ENCODE peak calls at places on chromosomes 6 and 20, in seven cellular contexts. One of them, this sample, is unnamed. For H3K4me1, the result is how much of the 10 kb centered on the place peaks cover.

GRCh38 chr20:32638848-32639247 is 34.9 kb downstream of the C20orf203 start:
- DNase-seq in uterus: no peak
- DNase-seq in A673: peak
- DNase-seq in ovary: peak
- DNase-seq in Peyer's patch: no peak
- DNase-seq in esophagus squamous epithelium: no peak
- DNase-seq in pancreas: no peak
- DNase-seq in this sample: no peak

GRCh38 chr6:6872924-6873344 is 234.8 kb upstream of the RREB1 start:
- DNase-seq in A673: no peak
- DNase-seq in pancreas: no peak
- DNase-seq in uterus: no peak
- DNase-seq in esophagus squamous epithelium: no peak
- DNase-seq in Peyer's patch: peak
- DNase-seq in ovary: no peak
- DNase-seq in this sample: no peak

GRCh38 chr6:56904068-56904467 is 50.8 kb upstream of the BEND6 start:
- DNase-seq in esophagus squamous epithelium: no peak
- DNase-seq in uterus: no peak
- DNase-seq in ovary: no peak
- DNase-seq in A673: no peak
- DNase-seq in pancreas: no peak
- DNase-seq in Peyer's patch: no peak
- DNase-seq in this sample: no peak

GRCh38 chr6:122609881-122610689 is at the start of gene PKIB:
- DNase-seq in Peyer's patch: peak
- DNase-seq in A673: peak
- DNase-seq in uterus: no peak
- DNase-seq in pancreas: peak
- DNase-seq in esophagus squamous epithelium: no peak
- DNase-seq in ovary: peak
- DNase-seq in this sample: peak

GRCh38 chr20:53279735-53280134 is 307.6 kb downstream of the TSHZ2 start:
- DNase-seq in pancreas: no peak
- DNase-seq in uterus: no peak
- DNase-seq in A673: no peak
- DNase-seq in ovary: no peak
- DNase-seq in esophagus squamous epithelium: no peak
- DNase-seq in Peyer's patch: no peak
- DNase-seq in this sample: no peak

GRCh38 chr6:151900897-151901485 is 93.5 kb downstream of the ESR1 start:
- DNase-seq in ovary: no peak
- DNase-seq in A673: no peak
- DNase-seq in Peyer's patch: no peak
- DNase-seq in esophagus squamous epithelium: no peak
- DNase-seq in pancreas: no peak
- DNase-seq in uterus: no peak
- DNase-seq in this sample: peak

GRCh38 chr6:90219168-90219985 is 77.3 kb downstream of the BACH2 start:
- DNase-seq in Peyer's patch: no peak
- DNase-seq in uterus: peak
- DNase-seq in ovary: peak
- DNase-seq in A673: peak
- DNase-seq in esophagus squamous epithelium: no peak
- DNase-seq in pancreas: peak
- DNase-seq in this sample: peak

GRCh38 chr20:48238781-48239180 is 453.5 kb upstream of the SULF2 start:
- DNase-seq in A673: no peak
- DNase-seq in ovary: no peak
- DNase-seq in pancreas: no peak
- DNase-seq in esophagus squamous epithelium: no peak
- DNase-seq in Peyer's patch: no peak
- DNase-seq in uterus: peak
- DNase-seq in this sample: no peak

GRCh38 chr6:133983099-133983939 is 30.3 kb downstream of the TBPL1 start:
- DNase-seq in esophagus squamous epithelium: no peak
- DNase-seq in A673: peak
- DNase-seq in uterus: no peak
- DNase-seq in pancreas: no peak
- DNase-seq in Peyer's patch: no peak
- DNase-seq in ovary: peak
- DNase-seq in this sample: no peak

GRCh38 chr20:57332105-57333089 is 2.8 kb downstream of the SPO11 start:
- DNase-seq in pancreas: no peak
- DNase-seq in A673: no peak
- DNase-seq in Peyer's patch: no peak
- DNase-seq in ovary: no peak
- DNase-seq in uterus: no peak
- DNase-seq in esophagus squamous epithelium: no peak
- DNase-seq in this sample: no peak

GRCh38 chr6:16739329-16739801 is 21.9 kb downstream of the ATXN1 start:
- DNase-seq in pancreas: no peak
- DNase-seq in uterus: no peak
- DNase-seq in esophagus squamous epithelium: no peak
- DNase-seq in ovary: no peak
- DNase-seq in Peyer's patch: no peak
- DNase-seq in A673: no peak
- DNase-seq in this sample: peak

GRCh38 chr6:45791181-45791580 is 224.5 kb downstream of the CLIC5 start:
- DNase-seq in Peyer's patch: no peak
- DNase-seq in pancreas: no peak
- DNase-seq in ovary: no peak
- DNase-seq in A673: no peak
- DNase-seq in uterus: no peak
- DNase-seq in esophagus squamous epithelium: no peak
- DNase-seq in this sample: no peak

GRCh38 chr20:6623989-6624388 is 143.5 kb upstream of the BMP2 start:
- DNase-seq in pancreas: no peak
- DNase-seq in Peyer's patch: no peak
- DNase-seq in ovary: no peak
- DNase-seq in A673: no peak
- DNase-seq in uterus: no peak
- DNase-seq in esophagus squamous epithelium: no peak
- DNase-seq in this sample: no peak

GRCh38 chr6:44222987-44223470 is 366 bp upstream of the SLC29A1 start:
- DNase-seq in pancreas: no peak
- DNase-seq in ovary: no peak
- DNase-seq in uterus: no peak
- DNase-seq in esophagus squamous epithelium: no peak
- DNase-seq in A673: peak
- DNase-seq in Peyer's patch: no peak
- DNase-seq in this sample: no peak

GRCh38 chr6:24708612-24709011 is 10.3 kb downstream of the C6orf62 start:
- DNase-seq in uterus: no peak
- DNase-seq in pancreas: no peak
- DNase-seq in ovary: no peak
- DNase-seq in esophagus squamous epithelium: no peak
- DNase-seq in A673: no peak
- DNase-seq in Peyer's patch: no peak
- DNase-seq in this sample: no peak

GRCh38 chr20:37535443-37536132 is 7.9 kb upstream of the BLCAP start:
- DNase-seq in Peyer's patch: peak
- DNase-seq in A673: no peak
- DNase-seq in pancreas: no peak
- DNase-seq in uterus: no peak
- DNase-seq in ovary: no peak
- DNase-seq in esophagus squamous epithelium: no peak
- DNase-seq in this sample: no peak

GRCh38 chr20:37539424-37539823 is 11.7 kb upstream of the BLCAP start:
- DNase-seq in ovary: no peak
- DNase-seq in Peyer's patch: peak
- DNase-seq in A673: no peak
- DNase-seq in pancreas: no peak
- DNase-seq in esophagus squamous epithelium: no peak
- DNase-seq in uterus: no peak
- DNase-seq in this sample: no peak

GRCh38 chr20:37538003-37538402 is 10.3 kb upstream of the BLCAP start:
- DNase-seq in pancreas: no peak
- DNase-seq in ovary: no peak
- DNase-seq in uterus: no peak
- DNase-seq in esophagus squamous epithelium: no peak
- DNase-seq in A673: peak
- DNase-seq in Peyer's patch: peak
- DNase-seq in this sample: no peak

GRCh38 chr20:37539956-37540455 is 12.3 kb upstream of the BLCAP start:
- DNase-seq in Peyer's patch: peak
- DNase-seq in esophagus squamous epithelium: no peak
- DNase-seq in pancreas: no peak
- DNase-seq in ovary: no peak
- DNase-seq in A673: no peak
- DNase-seq in uterus: no peak
- DNase-seq in this sample: no peak

GRCh38 chr20:37537505-37537904 is 9.8 kb upstream of the BLCAP start:
- DNase-seq in A673: no peak
- DNase-seq in pancreas: no peak
- DNase-seq in Peyer's patch: no peak
- DNase-seq in ovary: no peak
- DNase-seq in uterus: no peak
- DNase-seq in esophagus squamous epithelium: no peak
- DNase-seq in this sample: no peak
- TF ChIP-seq CTCF in A673: no peak
- TF ChIP-seq CTCF in pancreas: no peak
- TF ChIP-seq CTCF in Peyer's patch: no peak
- TF ChIP-seq CTCF in ovary: no peak
- TF ChIP-seq CTCF in uterus: no peak
- TF ChIP-seq CTCF in esophagus squamous epithelium: no peak
- TF ChIP-seq CTCF in this sample: no peak

GRCh38 chr20:63264002-63264401 is 8.6 kb upstream of the ARFGAP1 start:
- DNase-seq in pancreas: no peak
- DNase-seq in esophagus squamous epithelium: no peak
- DNase-seq in A673: no peak
- DNase-seq in Peyer's patch: no peak
- DNase-seq in uterus: no peak
- DNase-seq in ovary: no peak
- DNase-seq in this sample: no peak
- H3K4me1 ChIP-seq in pancreas: under half
- H3K4me1 ChIP-seq in esophagus squamous epithelium: under half
- H3K4me1 ChIP-seq in A673: under half
- H3K4me1 ChIP-seq in Peyer's patch: under half
- H3K4me1 ChIP-seq in uterus: under half
- H3K4me1 ChIP-seq in ovary: under half
- H3K4me1 ChIP-seq in this sample: under half

DNA sequence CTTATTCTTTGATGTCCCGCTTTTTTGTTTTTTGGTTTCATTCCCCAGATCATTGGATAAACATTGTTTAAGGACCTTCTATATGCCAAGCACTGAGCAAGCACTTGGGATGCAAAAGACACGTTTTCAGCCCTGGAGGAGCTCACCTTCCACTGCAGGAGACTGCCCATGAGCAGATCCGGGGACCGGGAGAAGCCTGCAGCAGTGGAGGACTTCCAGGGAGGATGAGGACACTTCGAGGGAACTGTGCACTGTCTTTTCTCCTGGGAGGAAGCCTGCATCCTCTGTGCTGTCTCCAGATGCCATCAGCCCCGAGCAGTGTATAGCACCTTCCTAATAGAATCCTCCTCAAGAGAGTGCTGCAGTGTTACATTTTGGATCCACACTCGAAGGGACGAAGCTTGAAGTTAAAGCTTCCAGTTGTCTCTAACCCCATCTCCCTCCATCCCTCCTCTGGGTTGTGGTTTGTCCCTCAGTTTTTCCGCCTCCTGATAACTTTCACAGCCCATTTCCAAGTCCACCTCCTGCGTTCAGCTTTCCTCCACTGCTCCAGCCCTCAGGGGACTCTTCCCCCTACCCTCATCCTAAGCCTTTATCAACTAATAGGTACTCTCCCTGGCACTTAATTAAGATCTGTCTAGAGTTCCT is 5.8 kb upstream of the KCNG1 start:
- DNase-seq in pancreas: no peak
- DNase-seq in ovary: no peak
- DNase-seq in Peyer's patch: no peak
- DNase-seq in esophagus squamous epithelium: no peak
- DNase-seq in A673: no peak
- DNase-seq in uterus: no peak
- DNase-seq in this sample: no peak
- TF ChIP-seq CTCF in pancreas: no peak
- TF ChIP-seq CTCF in ovary: no peak
- TF ChIP-seq CTCF in Peyer's patch: no peak
- TF ChIP-seq CTCF in esophagus squamous epithelium: no peak
- TF ChIP-seq CTCF in A673: no peak
- TF ChIP-seq CTCF in uterus: no peak
- TF ChIP-seq CTCF in this sample: no peak

GRCh38 chr20:23151008-23151703 is 65.0 kb upstream of the CD93 start:
- DNase-seq in pancreas: no peak
- DNase-seq in uterus: no peak
- DNase-seq in ovary: no peak
- DNase-seq in esophagus squamous epithelium: no peak
- DNase-seq in A673: no peak
- DNase-seq in Peyer's patch: peak
- DNase-seq in this sample: peak
- H3K4me1 ChIP-seq in pancreas: under half
- H3K4me1 ChIP-seq in uterus: under half
- H3K4me1 ChIP-seq in ovary: under half
- H3K4me1 ChIP-seq in esophagus squamous epithelium: half or more
- H3K4me1 ChIP-seq in A673: under half
- H3K4me1 ChIP-seq in Peyer's patch: under half
- H3K4me1 ChIP-seq in this sample: half or more

GRCh38 chr6:161836643-161837448 is 563.0 kb upstream of the AGPAT4 start:
- DNase-seq in Peyer's patch: no peak
- DNase-seq in esophagus squamous epithelium: no peak
- DNase-seq in uterus: no peak
- DNase-seq in pancreas: no peak
- DNase-seq in A673: no peak
- DNase-seq in ovary: no peak
- DNase-seq in this sample: no peak
- TF ChIP-seq CTCF in Peyer's patch: no peak
- TF ChIP-seq CTCF in esophagus squamous epithelium: peak
- TF ChIP-seq CTCF in uterus: no peak
- TF ChIP-seq CTCF in pancreas: peak
- TF ChIP-seq CTCF in A673: peak
- TF ChIP-seq CTCF in ovary: no peak
- TF ChIP-seq CTCF in this sample: no peak

This sample was measured in psoas muscle.